ENCODE peak calls at places on chromosomes 16 and 17, in eight cellular contexts. B is SK-N-SH, Z is fibroblast of lung, L is IMR-90, V is PC-3, E is K562, W is BE2C, Y is prostate gland. G is an unnamed sample.
A peak's percentile ranks its signal among the peaks of the same experiment; 100 is the strongest.

GRCh38 chr16:71794943-71795342 is 13.7 kb downstream of the AP1G1 start:
- DNase-seq in V (no peak), B (no peak), W (no peak), Z (no peak), Y (no peak), E (no peak), L (no peak), G (no peak)

GRCh38 chr16:57753448-57754353 is 18.1 kb downstream of the KATNB1 start:
- DNase-seq in W (peak; percentile 11), V (no peak), B (no peak), Y (no peak), E (no peak), L (no peak), Z (no peak), G (no peak)

GRCh38 chr17:48472485-48473281 is 42.7 kb upstream of the SKAP1 start:
- DNase-seq in B (no peak), E (no peak), Z (peak; percentile 93), Y (no peak), L (peak; percentile 94), V (peak; percentile 96), W (no peak), G (peak; percentile 44)

GRCh38 chr17:50956750-50957523 is 90.8 kb upstream of the TOB1 start:
- DNase-seq in Y (peak; percentile 56), W (peak; percentile 82), V (peak; percentile 71), L (peak; percentile 54), E (peak; percentile 73), B (peak; percentile 75), Z (peak; percentile 48), G (peak; percentile 65)

GRCh38 chr16:65122974-65123845 is 1.3 kb upstream of the CDH11 start:
- DNase-seq in L (peak; percentile 63), Y (peak; percentile 33), W (peak; percentile 15), Z (peak; percentile 73), V (peak; percentile 48), B (peak; percentile 72), E (no peak), G (peak; percentile 64)

GRCh38 chr16:63720848-63721247 is 1401.0 kb downstream of the CDH11 start:
- DNase-seq in Z (no peak), V (no peak), W (no peak), B (no peak), E (no peak), Y (no peak), L (no peak), G (peak; percentile 22)

GRCh38 chr16:68146583-68146982 is 61.4 kb downstream of the NFATC3 start:
- DNase-seq in Z (peak; percentile 17), W (peak; percentile 25), V (no peak), Y (no peak), L (peak; percentile 60), E (peak; percentile 15), B (peak; percentile 50), G (peak; percentile 72)

GRCh38 chr16:83653785-83654184 is 154.0 kb upstream of the HSBP1 start:
- DNase-seq in V (no peak), W (no peak), L (peak; percentile 38), Z (peak; percentile 53), E (no peak), Y (no peak), B (no peak), G (peak; percentile 51)

GRCh38 chr16:11058820-11059219 is 114.5 kb downstream of the CLEC16A start:
- DNase-seq in L (no peak), V (no peak), E (no peak), Z (no peak), B (no peak), W (no peak), Y (no peak), G (no peak)

GRCh38 chr17:32741381-32741780 is 135.5 kb downstream of the MYO1D start:
- DNase-seq in W (no peak), E (no peak), L (no peak), Y (no peak), V (no peak), B (no peak), Z (peak; percentile 11), G (peak; percentile 22)

GRCh38 chr16:73420244-73421040 is 372.5 kb upstream of the ZFHX3 start:
- DNase-seq in B (no peak), E (no peak), Y (no peak), L (no peak), Z (peak; percentile 9), V (peak; percentile 26), W (no peak), G (no peak)

GRCh38 chr17:56679767-56680422 is 86.4 kb downstream of the NOG start:
- DNase-seq in L (no peak), E (no peak), Y (no peak), W (no peak), B (no peak), Z (peak; percentile 56), V (peak; percentile 80), G (no peak)

GRCh38 chr16:17768257-17768656 is 297.5 kb upstream of the XYLT1 start:
- DNase-seq in E (no peak), Z (peak; percentile 88), L (peak; percentile 62), B (no peak), V (no peak), Y (no peak), W (no peak), G (peak; percentile 14)

GRCh38 chr17:15917021-15917438 is 27.9 kb upstream of the ADORA2B start:
- DNase-seq in B (no peak), L (no peak), W (no peak), Z (no peak), E (no peak), Y (no peak), V (no peak), G (no peak)

GRCh38 chr16:70604407-70605283 is 41.7 kb upstream of the IL34 start:
- DNase-seq in Z (no peak), Y (no peak), E (no peak), W (no peak), L (no peak), B (no peak), V (no peak), G (no peak)

GRCh38 chr17:41811549-41812175 is at the start of gene P3H4:
- DNase-seq in E (peak; percentile 69), W (peak; percentile 88), V (peak; percentile 70), Z (peak; percentile 80), B (peak; percentile 94), Y (peak; percentile 79), L (peak; percentile 80), G (peak; percentile 80)

GRCh38 chr16:68737730-68738590 is 868 bp downstream of the CDH1 start:
- DNase-seq in W (no peak), B (peak; percentile 64), E (no peak), L (no peak), V (peak; percentile 52), Y (peak; percentile 70), Z (no peak), G (no peak)

GRCh38 chr16:1379054-1379862 is 27.5 kb downstream of the GNPTG start:
- DNase-seq in B (peak; percentile 97), L (peak; percentile 74), V (peak; percentile 75), W (peak; percentile 86), Z (peak; percentile 65), E (peak; percentile 92), Y (peak; percentile 55), G (peak; percentile 74)

GRCh38 chr16:67339453-67339852 is 12.8 kb downstream of the LRRC36 start:
- DNase-seq in E (no peak), W (no peak), L (peak; percentile 60), Z (peak; percentile 36), Y (no peak), B (no peak), V (peak; percentile 31), G (peak; percentile 56)

GRCh38 chr16:29824589-29825144 is 4.4 kb downstream of the MVP start:
- DNase-seq in Z (peak; percentile 85), B (no peak), E (no peak), Y (no peak), L (peak; percentile 91), W (no peak), V (peak; percentile 65), G (peak; percentile 62)
- H3K4me3 ChIP-seq in Z (peak overlapping the region; percentile 47), B (peak overlapping the region; percentile 53), E (no peak overlapping the region), Y (no peak overlapping the region), L (no peak overlapping the region), W (no peak overlapping the region), V (peak overlapping the region; percentile 34), G (no peak overlapping the region)

DNA sequence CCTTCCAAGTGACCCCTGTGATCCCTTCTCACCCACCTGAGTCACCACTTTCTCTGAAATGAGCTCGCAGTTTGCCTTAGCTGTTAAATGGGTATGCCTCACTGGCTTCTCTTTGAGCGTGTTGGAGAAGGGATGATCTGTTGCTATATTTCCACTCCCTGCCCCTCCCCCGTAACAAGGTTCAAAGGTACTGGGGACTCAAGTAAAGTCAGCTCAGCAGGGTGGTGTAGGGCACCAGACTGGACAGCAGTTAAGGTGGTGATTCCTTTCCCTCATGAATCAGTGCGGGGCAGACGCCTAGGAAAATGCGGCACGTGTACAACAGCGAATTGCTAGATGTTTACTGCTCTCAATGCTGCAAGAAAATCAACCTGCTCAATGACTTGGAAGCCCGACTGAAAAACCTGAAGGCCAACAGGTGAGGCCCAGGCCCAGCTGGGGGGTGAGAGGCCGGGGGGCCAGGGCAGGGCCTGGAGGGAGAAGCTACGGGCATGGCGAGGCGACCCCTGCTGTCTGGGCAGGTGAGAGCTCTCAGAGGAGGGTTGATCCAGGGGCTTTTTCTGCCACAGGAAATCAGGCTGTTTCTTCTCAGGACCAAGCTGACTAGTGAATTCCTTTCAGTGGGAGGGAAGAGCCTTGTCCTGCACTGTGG is 130.3 kb downstream of the RAB11FIP4 start:
- DNase-seq in L (no peak), E (no peak), B (no peak), Y (no peak), Z (no peak), V (no peak), W (no peak), G (no peak)
- TF ChIP-seq CTCF in L (no peak), E (peak; percentile 16), B (no peak), Y (no peak), Z (no peak), V (no peak), W (no peak), G (no peak)

DNA sequence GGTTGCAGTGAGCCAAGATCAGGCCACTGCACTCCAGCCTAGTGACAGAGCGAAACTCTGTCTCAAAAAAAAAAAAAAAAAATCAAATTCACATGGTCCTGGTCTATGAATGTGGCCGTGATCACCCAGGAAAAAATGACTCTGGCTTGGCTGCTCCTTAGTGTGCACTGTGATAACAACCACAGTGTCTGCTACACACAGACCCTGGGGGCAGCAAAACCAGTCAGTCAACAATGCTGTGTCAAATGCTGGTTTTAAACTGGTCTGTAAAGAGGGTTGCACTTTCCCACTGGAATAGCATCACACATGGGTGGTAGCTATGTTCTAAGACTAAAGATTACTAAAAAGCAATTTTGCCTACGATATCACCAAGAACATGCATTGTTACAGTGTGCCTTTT is 71.0 kb downstream of the ARHGAP17 start:
- DNase-seq in V (peak; percentile 20), Y (no peak), L (no peak), E (no peak), Z (no peak), W (no peak), B (no peak), G (no peak)
- H3K4me3 ChIP-seq in V (no peak overlapping the region), Y (no peak overlapping the region), L (no peak overlapping the region), E (no peak overlapping the region), Z (no peak overlapping the region), W (no peak overlapping the region), B (no peak overlapping the region), G (no peak overlapping the region)

GRCh38 chr17:57834146-57834741 is 15.6 kb downstream of the MRPS23 start:
- DNase-seq in Z (peak; percentile 34), V (peak; percentile 96), Y (peak; percentile 88), E (no peak), W (peak; percentile 32), L (no peak), B (peak; percentile 45), G (no peak)
- TF ChIP-seq CTCF in Z (no peak), V (peak; percentile 35), Y (peak; percentile 6), E (no peak), W (peak; percentile 44), L (no peak), B (no peak), G (no peak)

G was measured in fibroblast of pulmonary artery.